ENCODE peak calls at places on chromosomes 12 and 14, in nine cellular contexts. A is NCI-H1092 treated with DMSO at 0.1 percent for 48 hours; W is NCI-H1436 treated with DMSO at 0.1 percent for 48 hours; Q is NCI-H2081; N is astrocyte of the hippocampus; P is CD8-positive, alpha-beta T cell; E is pons; K is substantia nigra; G is GM04504. V is an unnamed sample.

GRCh38 chr12:22230280-22230794 is 104.2 kb downstream of the ST8SIA1 start:
- DNase-seq in K (no peak), W (no peak), A (no peak), Q (no peak), N (peak), E (no peak), P (no peak), G (no peak), V (no peak)

GRCh38 chr12:114681149-114681849 is 2.7 kb downstream of the TBX3 start:
- DNase-seq in A (no peak), W (no peak), G (no peak), P (no peak), N (no peak), Q (no peak), K (no peak), E (no peak), V (no peak)

GRCh38 chr12:52600941-52601481 is at the start of gene KRT72:
- DNase-seq in P (peak), E (no peak), Q (no peak), W (no peak), G (no peak), A (no peak), K (no peak), N (no peak), V (no peak)

GRCh38 chr14:34043627-34044372 is 92.9 kb upstream of the EGLN3 start:
- DNase-seq in E (no peak), A (no peak), Q (no peak), N (no peak), P (peak), G (no peak), K (no peak), W (no peak), V (peak)

GRCh38 chr12:96211989-96212388 is 17.8 kb downstream of the ELK3 start:
- DNase-seq in Q (no peak), N (no peak), E (peak), G (no peak), K (no peak), P (no peak), A (no peak), W (no peak), V (no peak)

GRCh38 chr14:105397350-105397931 is 897 bp upstream of the TEX22 start:
- DNase-seq in G (no peak), E (no peak), K (no peak), N (no peak), P (no peak), Q (no peak), A (no peak), W (no peak), V (no peak)

GRCh38 chr12:1044697-1045096 is 53.7 kb downstream of the ERC1 start:
- DNase-seq in N (peak), E (no peak), G (peak), Q (no peak), W (no peak), A (no peak), K (no peak), P (no peak), V (no peak)

GRCh38 chr14:90799420-90799819 is 16.8 kb downstream of the TTC7B start:
- DNase-seq in Q (no peak), K (no peak), E (no peak), W (no peak), A (no peak), P (no peak), N (no peak), G (no peak), V (no peak)

GRCh38 chr14:36221097-36221496 is 44.6 kb upstream of the PTCSC3 start:
- DNase-seq in G (no peak), A (peak), W (no peak), P (no peak), N (no peak), E (peak), Q (peak), K (no peak), V (no peak)

GRCh38 chr12:46407360-46407759 is 34.8 kb upstream of the SLC38A2 start:
- DNase-seq in N (no peak), G (no peak), E (no peak), Q (no peak), W (no peak), K (no peak), A (no peak), P (no peak), V (no peak)

GRCh38 chr12:12286441-12286840 is 19.6 kb upstream of the LRP6 start:
- DNase-seq in P (no peak), E (no peak), N (no peak), W (no peak), G (no peak), K (no peak), A (no peak), Q (no peak), V (no peak)

GRCh38 chr14:104935955-104936354 is 11.3 kb downstream of the PLD4 start:
- DNase-seq in Q (no peak), K (no peak), N (no peak), A (no peak), P (no peak), G (no peak), E (no peak), W (no peak), V (no peak)

GRCh38 chr12:118189761-118190181 is 53.8 kb downstream of the PEBP1 start:
- DNase-seq in E (peak), W (no peak), A (peak), Q (peak), K (peak), P (no peak), G (no peak), N (peak), V (no peak)

GRCh38 chr12:58413794-58414193 is 472.4 kb downstream of the ATP23 start:
- DNase-seq in W (no peak), K (no peak), Q (no peak), A (no peak), G (no peak), P (no peak), E (no peak), N (peak), V (no peak)

GRCh38 chr12:121925361-121925725 is 7.0 kb downstream of the CFAP251 start:
- DNase-seq in G (peak), Q (no peak), N (peak), K (no peak), P (no peak), W (no peak), A (no peak), E (peak), V (no peak)

GRCh38 chr12:100375023-100375737 is 18.3 kb downstream of the SLC17A8 start:
- DNase-seq in G (peak), W (no peak), N (peak), Q (peak), P (no peak), E (peak), A (peak), K (peak), V (no peak)

GRCh38 chr12:26845984-26846383 is 13.0 kb upstream of the ITPR2 start:
- DNase-seq in G (no peak), E (no peak), P (no peak), Q (no peak), W (no peak), A (no peak), N (peak), K (no peak), V (no peak)

GRCh38 chr12:121532503-121533390 is 48.1 kb downstream of the KDM2B start:
- DNase-seq in K (no peak), E (no peak), N (no peak), Q (no peak), A (no peak), P (no peak), W (no peak), G (no peak), V (no peak)

GRCh38 chr14:93103392-93104080 is 12.2 kb downstream of the ITPK1 start:
- DNase-seq in Q (no peak), P (peak), A (no peak), N (no peak), E (no peak), K (no peak), W (no peak), G (no peak), V (peak)

GRCh38 chr12:57607958-57608663 is 3.1 kb upstream of the ARHGEF25 start:
- DNase-seq in K (no peak), P (no peak), W (no peak), G (no peak), E (no peak), Q (no peak), N (no peak), A (no peak), V (no peak)

GRCh38 chr14:91286530-91286937 is 42.0 kb upstream of the GPR68 start:
- DNase-seq in G (peak), E (peak), W (peak), N (peak), K (no peak), Q (peak), P (peak), A (peak), V (peak)

GRCh38 chr14:77040309-77040994 is 11.9 kb upstream of the IRF2BPL start:
- DNase-seq in N (peak), P (peak), W (peak), Q (peak), K (peak), A (peak), E (peak), G (peak), V (peak)

GRCh38 chr14:99274346-99275221 is 2.6 kb upstream of the BCL11B start:
- DNase-seq in Q (peak), G (peak), P (peak), N (peak), K (no peak), W (peak), A (peak), E (peak), V (peak)

GRCh38 chr14:69612759-69613145 is 1.4 kb downstream of the SUSD6 start:
- DNase-seq in W (no peak), E (peak), A (peak), K (no peak), N (no peak), P (no peak), Q (peak), G (no peak), V (no peak)

GRCh38 chr14:85438613-85439012 is 91.3 kb upstream of the FLRT2 start:
- DNase-seq in K (no peak), N (no peak), Q (no peak), E (no peak), A (no peak), P (no peak), W (no peak), G (no peak), V (no peak)

GRCh38 chr14:77018785-77019184 is 9.7 kb downstream of the IRF2BPL start:
- DNase-seq in Q (no peak), W (no peak), N (no peak), K (no peak), A (no peak), G (no peak), P (no peak), E (no peak), V (no peak)

GRCh38 chr12:62957233-62957953 is 22.4 kb upstream of the PPM1H start:
- DNase-seq in N (peak), A (no peak), K (no peak), Q (no peak), E (no peak), G (no peak), W (no peak), P (no peak), V (no peak)

GRCh38 chr14:35956376-35957000 is 130.3 kb downstream of the BRMS1L start:
- DNase-seq in Q (no peak), N (no peak), K (no peak), A (no peak), G (no peak), W (no peak), P (no peak), E (no peak), V (no peak)

GRCh38 chr12:121228919-121229650 is 19.2 kb downstream of the P2RX4 start:
- DNase-seq in N (no peak), A (no peak), Q (no peak), G (no peak), W (no peak), P (no peak), E (no peak), K (no peak), V (no peak)

GRCh38 chr12:68981536-68981935 is 48.6 kb upstream of the CPM start:
- DNase-seq in K (no peak), N (no peak), Q (no peak), P (no peak), G (no peak), A (no peak), E (no peak), W (no peak), V (no peak)

GRCh38 chr12:78293039-78293686 is 462.5 kb downstream of the NAV3 start:
- DNase-seq in E (no peak), P (no peak), N (no peak), K (no peak), Q (no peak), A (no peak), G (no peak), W (no peak), V (no peak)

GRCh38 chr12:913919-914718 is 35.4 kb downstream of the RAD52 start:
- DNase-seq in Q (no peak), E (no peak), G (peak), W (no peak), P (no peak), N (peak), K (no peak), A (no peak), V (no peak)

GRCh38 chr12:57340104-57340503 is 89.1 kb upstream of the STAC3 start:
- DNase-seq in Q (no peak), G (peak), N (peak), K (no peak), A (no peak), W (no peak), P (no peak), E (peak), V (no peak)

GRCh38 chr12:11580125-11580751 is 69.2 kb upstream of the ETV6 start:
- DNase-seq in K (no peak), Q (no peak), P (no peak), G (peak), W (no peak), A (no peak), E (peak), N (peak), V (no peak)

V was measured in natural killer cell.